ENCODE peak calls at places on chromosomes 2 and 18, in seven cellular contexts. V is effector memory CD4-positive, alpha-beta T cell; B is body of pancreas; D is heart right ventricle; X is CD4-positive, CD25-positive, alpha-beta regulatory T cell; C is GM23248; T is tibial nerve. M is an unnamed sample.

GRCh38 chr18:8525692-8526091 is 83.5 kb upstream of the RAB12 start:
- DNase-seq in V (no peak), B (no peak), D (no peak), X (peak; percentile 9), C (no peak), T (no peak), M (no peak)

GRCh38 chr2:194819367-194819766 is 837.7 kb upstream of the SLC39A10 start:
- DNase-seq in V (no peak), B (no peak), D (no peak), X (no peak), C (no peak), T (no peak), M (no peak)

GRCh38 chr2:171201767-171202166 is 41.1 kb upstream of the TLK1 start:
- DNase-seq in V (no peak), B (no peak), D (no peak), X (no peak), C (no peak), T (no peak), M (no peak)

GRCh38 chr2:231118122-231118942 is 6.5 kb downstream of the HTR2B start:
- DNase-seq in V (no peak), B (no peak), D (no peak), X (no peak), C (no peak), T (no peak), M (no peak)

GRCh38 chr2:237731663-237732062 is 66.9 kb upstream of the RBM44 start:
- DNase-seq in V (no peak), B (no peak), D (no peak), X (peak; percentile 49), C (peak; percentile 90), T (no peak), M (no peak)

GRCh38 chr2:219574509-219575311 is 2.6 kb downstream of the INHA start:
- DNase-seq in V (no peak), B (no peak), D (no peak), X (no peak), C (no peak), T (no peak), M (no peak)

GRCh38 chr2:152729844-152730243 is 11.4 kb downstream of the ARL6IP6 start:
- DNase-seq in V (no peak), B (no peak), D (no peak), X (peak; percentile 49), C (no peak), T (no peak), M (no peak)

GRCh38 chr2:182924311-182924710 is 57.9 kb upstream of the FRZB start:
- DNase-seq in V (no peak), B (no peak), D (no peak), X (no peak), C (peak; percentile 79), T (no peak), M (no peak)

GRCh38 chr2:216404010-216404618 is 8.2 kb upstream of the SMARCAL1 start:
- DNase-seq in V (peak; percentile 31), B (peak; percentile 32), D (no peak), X (peak; percentile 53), C (peak; percentile 54), T (peak; percentile 59), M (peak; percentile 69)

GRCh38 chr18:65082907-65083306 is 667.9 kb upstream of the CDH7 start:
- DNase-seq in V (no peak), B (no peak), D (no peak), X (no peak), C (no peak), T (no peak), M (no peak)

GRCh38 chr2:239190921-239191885 is 209.6 kb downstream of the HDAC4 start:
- DNase-seq in V (no peak), B (peak; percentile 4), D (no peak), X (no peak), C (no peak), T (no peak), M (no peak)

GRCh38 chr2:181886192-181886591 is 5.3 kb upstream of the ITPRID2 start:
- DNase-seq in V (no peak), B (no peak), D (no peak), X (no peak), C (peak; percentile 14), T (no peak), M (no peak)

GRCh38 chr2:227871375-227871788 is at the start of gene DAW1:
- DNase-seq in V (peak; percentile 50), B (peak; percentile 66), D (peak; percentile 70), X (peak; percentile 38), C (peak; percentile 77), T (no peak), M (no peak)

GRCh38 chr2:529425-529824 is 147.8 kb downstream of the TMEM18 start:
- DNase-seq in V (no peak), B (no peak), D (no peak), X (peak; percentile 10), C (peak; percentile 44), T (no peak), M (no peak)

GRCh38 chr18:59067873-59068272 is 71.8 kb upstream of the SEC11C start:
- DNase-seq in V (no peak), B (peak; percentile 32), D (no peak), X (peak; percentile 13), C (peak; percentile 38), T (peak; percentile 56), M (no peak)

GRCh38 chr2:185473838-185474237 is 264.8 kb upstream of the FSIP2 start:
- DNase-seq in V (no peak), B (no peak), D (no peak), X (no peak), C (no peak), T (no peak), M (no peak)

GRCh38 chr2:238970553-238971081 is 122.7 kb downstream of the TWIST2 start:
- DNase-seq in V (peak; percentile 9), B (peak; percentile 59), D (peak; percentile 51), X (peak; percentile 29), C (peak; percentile 72), T (peak; percentile 65), M (peak; percentile 61)

DNA sequence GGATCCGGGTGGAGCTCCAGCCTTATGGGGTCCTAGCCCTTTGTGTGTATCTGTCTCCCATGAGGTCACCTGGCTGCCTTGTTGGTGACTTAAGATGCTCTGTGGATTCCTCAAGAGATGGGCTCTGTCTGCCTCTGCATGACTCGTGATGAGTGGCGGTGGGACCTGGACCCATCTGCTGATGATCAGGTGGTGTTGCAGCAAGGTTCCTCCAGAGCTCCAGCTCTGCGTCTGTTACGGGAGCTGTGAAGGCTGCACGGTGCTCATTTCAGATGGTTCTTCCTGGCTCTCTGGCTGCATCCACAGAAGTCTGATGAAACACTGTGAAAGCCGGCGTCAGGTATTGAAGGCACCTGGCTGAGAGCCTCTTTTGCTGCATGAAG is 2.4 kb downstream of the AGAP1 start:
- DNase-seq in V (no peak), B (no peak), D (no peak), X (no peak), C (peak; percentile 71), T (no peak), M (no peak)
- H3K27me3 ChIP-seq in V (peaks cover 2% of the 10 kb centered on the region), B (no peaks in the 10 kb centered on the region), D (no peaks in the 10 kb centered on the region), X (peaks cover 11% of the 10 kb centered on the region), C (no peaks in the 10 kb centered on the region), T (no peaks in the 10 kb centered on the region), M (peaks cover 10% of the 10 kb centered on the region)

GRCh38 chr18:1480309-1480708 is 575.6 kb downstream of the ADCYAP1 start:
- DNase-seq in V (no peak), B (no peak), D (no peak), X (no peak), C (no peak), T (no peak), M (no peak)

GRCh38 chr18:1488957-1489356 is 584.3 kb downstream of the ADCYAP1 start:
- DNase-seq in V (no peak), B (no peak), D (no peak), X (no peak), C (no peak), T (no peak), M (no peak)

GRCh38 chr18:1487457-1487856 is 582.8 kb downstream of the ADCYAP1 start:
- DNase-seq in V (no peak), B (no peak), D (no peak), X (no peak), C (no peak), T (no peak), M (no peak)

GRCh38 chr18:1488394-1488793 is 583.7 kb downstream of the ADCYAP1 start:
- DNase-seq in V (no peak), B (no peak), D (no peak), X (no peak), C (no peak), T (no peak), M (no peak)

DNA sequence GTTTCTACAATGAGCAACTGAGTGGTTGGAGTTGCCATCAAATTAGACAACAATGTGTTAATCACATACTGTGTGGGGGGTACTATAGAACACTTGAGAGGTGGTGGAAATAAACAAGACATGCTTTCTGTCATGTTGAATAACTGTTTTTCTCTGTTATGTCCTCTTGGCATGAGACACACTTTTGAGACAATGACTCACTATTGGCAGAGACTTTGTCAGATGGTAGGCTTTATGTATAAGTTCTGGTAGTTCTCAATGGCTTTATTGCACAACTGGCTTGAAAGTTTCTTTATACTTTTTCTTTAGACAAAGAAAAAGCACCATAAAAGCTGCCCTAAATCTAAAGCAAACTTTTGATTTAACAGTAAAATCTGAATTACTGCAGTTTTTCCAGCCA is 578.7 kb downstream of the ADCYAP1 start:
- DNase-seq in V (no peak), B (no peak), D (no peak), X (no peak), C (no peak), T (no peak), M (no peak)
- H3K27ac ChIP-seq in V (no peak overlapping the region), B (no peak overlapping the region), D (no peak overlapping the region), X (no peak overlapping the region), C (no peak overlapping the region), T (no peak overlapping the region), M (no peak overlapping the region)

DNA sequence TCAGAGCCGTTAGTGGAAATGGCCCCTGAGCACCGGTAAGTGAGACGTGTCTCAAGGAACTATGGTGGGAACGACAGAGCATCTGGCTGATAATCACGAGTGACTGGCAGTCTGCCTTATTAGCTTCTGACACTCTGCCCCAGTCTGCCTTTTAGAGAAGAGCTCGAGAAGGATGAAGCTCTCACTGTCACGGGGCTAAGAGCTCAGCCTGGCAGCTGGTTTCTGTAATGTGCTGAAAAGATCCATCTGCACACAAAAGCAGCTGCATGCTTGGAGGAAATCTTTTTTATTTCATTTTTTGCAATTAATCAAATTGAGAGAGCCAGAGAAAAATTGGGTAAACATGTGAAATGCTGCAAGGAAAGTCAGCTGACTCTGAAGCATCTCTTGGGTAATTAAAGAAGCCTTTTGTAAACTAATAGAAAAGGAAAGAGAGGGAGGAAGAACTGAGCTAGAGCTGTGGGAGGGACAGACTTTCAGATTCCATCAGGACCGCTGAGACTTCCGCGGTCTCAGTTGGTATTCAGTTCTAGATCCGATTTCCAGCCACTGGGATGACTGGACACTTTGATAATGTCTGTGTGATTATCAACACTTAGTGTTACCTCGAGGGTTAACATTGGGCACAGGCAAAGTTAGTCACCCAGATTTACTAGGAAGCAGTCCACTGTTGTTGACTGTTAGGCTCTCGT is 24.4 kb downstream of the MBP start:
- DNase-seq in V (no peak), B (no peak), D (no peak), X (peak; percentile 39), C (peak; percentile 89), T (peak; percentile 74), M (no peak)
- H3K4me3 ChIP-seq in V (no peak overlapping the region), B (no peak overlapping the region), D (peak overlapping the region; percentile 23), X (peak overlapping the region; percentile 71), C (peak overlapping the region; percentile 49), T (peak overlapping the region; percentile 7), M (no peak overlapping the region)

DNA sequence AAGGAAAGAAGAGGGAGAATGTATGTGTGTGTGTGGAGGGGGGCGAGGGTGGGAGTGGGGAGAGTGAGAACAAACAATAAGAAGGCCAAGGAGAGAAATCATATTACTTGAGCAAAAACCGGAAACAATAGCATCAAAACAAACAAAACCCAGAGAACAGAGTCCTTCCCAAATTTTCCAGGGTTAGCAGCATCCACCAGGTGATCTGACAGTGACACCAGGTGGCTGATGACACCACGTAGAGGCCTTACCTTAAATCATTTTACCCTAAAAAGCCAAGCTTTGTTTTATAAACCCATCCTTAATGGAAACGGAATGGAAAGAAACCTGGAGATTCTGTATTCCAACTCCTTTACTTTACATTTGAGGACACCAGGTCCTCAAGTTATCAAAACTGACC is 42.9 kb downstream of the CDCA7 start:
- DNase-seq in V (no peak), B (no peak), D (no peak), X (no peak), C (no peak), T (no peak), M (no peak)
- H3K27me3 ChIP-seq in V (peaks cover 21% of the 10 kb centered on the region), B (no peaks in the 10 kb centered on the region), D (no peaks in the 10 kb centered on the region), X (peaks cover 33% of the 10 kb centered on the region), C (peaks cover 26% of the 10 kb centered on the region), T (no peaks in the 10 kb centered on the region), M (peaks cover 10% of the 10 kb centered on the region)

M was measured in CD8-positive, alpha-beta T cell.